ENCODE peak calls at places on chromosome 14, in nine cellular contexts. U is amniotic stem cell; D is substantia nigra; P is D341Med; X is activated CD4-positive, alpha-beta T cell treated with anti-CD3 and anti-CD28 coated beads, Interleukin-2, amount 50 U/mL, for 1 hour; I is hepatocyte; C is kidney epithelial cell; N is anterior cingulate cortex; W is NCI-H1436 treated with DMSO at 0.1 percent for 48 hours. B is an unnamed sample.

GRCh38 chr14:59195898-59196297 is 7.4 kb downstream of the DAAM1 start:
- DNase-seq in D (no peak), W (no peak), P (no peak), X (no peak), N (no peak), C (no peak), I (no peak), U (no peak), B (no peak)

GRCh38 chr14:75636100-75636692 is 24.5 kb downstream of the ERG28 start:
- DNase-seq in D (peak), U (no peak), N (peak), C (no peak), W (no peak), P (peak), I (no peak), X (no peak), B (no peak)

GRCh38 chr14:50860478-50861086 is 11.3 kb upstream of the ABHD12B start:
- DNase-seq in N (peak), W (peak), D (peak), X (peak), I (peak), C (peak), P (peak), U (peak), B (peak)

GRCh38 chr14:96802963-96803362 is 5.8 kb downstream of the VRK1 start:
- DNase-seq in I (no peak), W (no peak), P (no peak), U (no peak), N (no peak), D (no peak), X (no peak), C (no peak), B (no peak)

GRCh38 chr14:45198551-45198950 is 54.5 kb downstream of the MIS18BP1 start:
- DNase-seq in U (no peak), P (no peak), C (no peak), W (no peak), D (no peak), N (no peak), I (no peak), X (no peak), B (no peak)

GRCh38 chr14:73834258-73834620 is 17.4 kb upstream of the PTGR2 start:
- DNase-seq in N (no peak), X (no peak), I (no peak), W (no peak), C (no peak), U (no peak), D (no peak), P (no peak), B (no peak)

GRCh38 chr14:52068741-52069616 is at the start of gene NID2:
- DNase-seq in I (peak), X (peak), N (peak), P (peak), U (peak), W (no peak), D (peak), C (no peak), B (no peak)

GRCh38 chr14:90785876-90786450 is 30.3 kb downstream of the TTC7B start:
- DNase-seq in N (no peak), W (no peak), U (no peak), D (peak), C (no peak), P (no peak), I (no peak), X (no peak), B (no peak)

GRCh38 chr14:95345032-95345431 is 25.3 kb upstream of the CLMN start:
- DNase-seq in D (no peak), W (no peak), N (no peak), C (no peak), U (no peak), P (no peak), I (no peak), X (no peak), B (no peak)

GRCh38 chr14:93114068-93114710 is 1.5 kb downstream of the ITPK1 start:
- DNase-seq in N (no peak), I (peak), U (no peak), C (no peak), D (peak), W (no peak), P (no peak), X (no peak), B (no peak)

GRCh38 chr14:105470812-105471771 is 3.5 kb upstream of the CRIP2 start:
- DNase-seq in P (peak), D (peak), W (no peak), X (no peak), C (no peak), U (no peak), N (no peak), I (no peak), B (no peak)

GRCh38 chr14:45133683-45134050 is 614 bp downstream of the FKBP3 start:
- DNase-seq in U (no peak), W (no peak), D (no peak), I (no peak), P (no peak), X (no peak), C (no peak), N (no peak), B (no peak)